ENCODE peak calls at places on chromosomes 2 and 18, in eight cellular contexts. One of them, this sample, is unnamed.

GRCh38 chr2:10162586-10163497 is 40.3 kb downstream of the RRM2 start:
- DNase-seq in adipocyte: no peak
- DNase-seq in brain microvascular endothelial cell: no peak
- DNase-seq in mucosa of descending colon: no peak
- DNase-seq in HCT116: no peak
- DNase-seq in stimulated activated CD8-positive, alpha-beta memory T cell treated with anti-CD3 and anti-CD28 coated beads, Interleukin-15, amount 100 ng/mL, for 24 hours: no peak
- DNase-seq in C1 segment of cervical spinal cord: no peak
- DNase-seq in NCI-H1105: peak
- DNase-seq in this sample: peak

GRCh38 chr2:18456026-18456425 is 104.4 kb downstream of the RDH14 start:
- DNase-seq in C1 segment of cervical spinal cord: no peak
- DNase-seq in adipocyte: peak
- DNase-seq in stimulated activated CD8-positive, alpha-beta memory T cell treated with anti-CD3 and anti-CD28 coated beads, Interleukin-15, amount 100 ng/mL, for 24 hours: no peak
- DNase-seq in HCT116: no peak
- DNase-seq in mucosa of descending colon: no peak
- DNase-seq in NCI-H1105: no peak
- DNase-seq in brain microvascular endothelial cell: no peak
- DNase-seq in this sample: peak

GRCh38 chr18:59696311-59697235 is 650 bp downstream of the CCBE1 start:
- DNase-seq in NCI-H1105: peak
- DNase-seq in mucosa of descending colon: peak
- DNase-seq in C1 segment of cervical spinal cord: no peak
- DNase-seq in stimulated activated CD8-positive, alpha-beta memory T cell treated with anti-CD3 and anti-CD28 coated beads, Interleukin-15, amount 100 ng/mL, for 24 hours: no peak
- DNase-seq in adipocyte: peak
- DNase-seq in HCT116: no peak
- DNase-seq in brain microvascular endothelial cell: peak
- DNase-seq in this sample: no peak

GRCh38 chr18:43620936-43621335 is 343.6 kb upstream of the SYT4 start:
- DNase-seq in mucosa of descending colon: no peak
- DNase-seq in brain microvascular endothelial cell: no peak
- DNase-seq in adipocyte: peak
- DNase-seq in HCT116: no peak
- DNase-seq in stimulated activated CD8-positive, alpha-beta memory T cell treated with anti-CD3 and anti-CD28 coated beads, Interleukin-15, amount 100 ng/mL, for 24 hours: no peak
- DNase-seq in NCI-H1105: peak
- DNase-seq in C1 segment of cervical spinal cord: no peak
- DNase-seq in this sample: peak

GRCh38 chr18:71036783-71037182 is 747.9 kb downstream of the SOCS6 start:
- DNase-seq in NCI-H1105: no peak
- DNase-seq in adipocyte: no peak
- DNase-seq in HCT116: no peak
- DNase-seq in stimulated activated CD8-positive, alpha-beta memory T cell treated with anti-CD3 and anti-CD28 coated beads, Interleukin-15, amount 100 ng/mL, for 24 hours: no peak
- DNase-seq in brain microvascular endothelial cell: peak
- DNase-seq in mucosa of descending colon: no peak
- DNase-seq in C1 segment of cervical spinal cord: no peak
- DNase-seq in this sample: no peak

GRCh38 chr2:191249131-191249813 is 4.1 kb downstream of the MYO1B start:
- DNase-seq in stimulated activated CD8-positive, alpha-beta memory T cell treated with anti-CD3 and anti-CD28 coated beads, Interleukin-15, amount 100 ng/mL, for 24 hours: no peak
- DNase-seq in C1 segment of cervical spinal cord: no peak
- DNase-seq in brain microvascular endothelial cell: no peak
- DNase-seq in adipocyte: peak
- DNase-seq in NCI-H1105: no peak
- DNase-seq in mucosa of descending colon: no peak
- DNase-seq in HCT116: no peak
- DNase-seq in this sample: no peak

GRCh38 chr2:61670591-61671503 is 132.7 kb upstream of the XPO1 start:
- DNase-seq in C1 segment of cervical spinal cord: peak
- DNase-seq in adipocyte: peak
- DNase-seq in NCI-H1105: no peak
- DNase-seq in stimulated activated CD8-positive, alpha-beta memory T cell treated with anti-CD3 and anti-CD28 coated beads, Interleukin-15, amount 100 ng/mL, for 24 hours: no peak
- DNase-seq in mucosa of descending colon: peak
- DNase-seq in brain microvascular endothelial cell: peak
- DNase-seq in HCT116: no peak
- DNase-seq in this sample: peak

GRCh38 chr18:35739778-35740177 is 158.2 kb downstream of the GALNT1 start:
- DNase-seq in brain microvascular endothelial cell: no peak
- DNase-seq in C1 segment of cervical spinal cord: no peak
- DNase-seq in NCI-H1105: no peak
- DNase-seq in adipocyte: no peak
- DNase-seq in mucosa of descending colon: no peak
- DNase-seq in HCT116: no peak
- DNase-seq in stimulated activated CD8-positive, alpha-beta memory T cell treated with anti-CD3 and anti-CD28 coated beads, Interleukin-15, amount 100 ng/mL, for 24 hours: no peak
- DNase-seq in this sample: no peak

GRCh38 chr2:7210712-7211111 is 293.5 kb downstream of the RNF144A start:
- DNase-seq in C1 segment of cervical spinal cord: no peak
- DNase-seq in adipocyte: no peak
- DNase-seq in mucosa of descending colon: no peak
- DNase-seq in NCI-H1105: no peak
- DNase-seq in HCT116: no peak
- DNase-seq in brain microvascular endothelial cell: no peak
- DNase-seq in stimulated activated CD8-positive, alpha-beta memory T cell treated with anti-CD3 and anti-CD28 coated beads, Interleukin-15, amount 100 ng/mL, for 24 hours: no peak
- DNase-seq in this sample: no peak

GRCh38 chr2:135916232-135916631 is 40.0 kb upstream of the MCM6 start:
- DNase-seq in NCI-H1105: peak
- DNase-seq in C1 segment of cervical spinal cord: no peak
- DNase-seq in HCT116: peak
- DNase-seq in mucosa of descending colon: no peak
- DNase-seq in adipocyte: peak
- DNase-seq in stimulated activated CD8-positive, alpha-beta memory T cell treated with anti-CD3 and anti-CD28 coated beads, Interleukin-15, amount 100 ng/mL, for 24 hours: no peak
- DNase-seq in brain microvascular endothelial cell: no peak
- DNase-seq in this sample: peak

GRCh38 chr2:38376683-38377500 is at the start of gene ATL2:
- DNase-seq in stimulated activated CD8-positive, alpha-beta memory T cell treated with anti-CD3 and anti-CD28 coated beads, Interleukin-15, amount 100 ng/mL, for 24 hours: peak
- DNase-seq in C1 segment of cervical spinal cord: peak
- DNase-seq in mucosa of descending colon: peak
- DNase-seq in adipocyte: peak
- DNase-seq in HCT116: peak
- DNase-seq in brain microvascular endothelial cell: peak
- DNase-seq in NCI-H1105: peak
- DNase-seq in this sample: peak

GRCh38 chr2:3248754-3249476 is 128.7 kb downstream of the EIPR1 start:
- DNase-seq in adipocyte: no peak
- DNase-seq in C1 segment of cervical spinal cord: no peak
- DNase-seq in brain microvascular endothelial cell: no peak
- DNase-seq in HCT116: no peak
- DNase-seq in mucosa of descending colon: no peak
- DNase-seq in stimulated activated CD8-positive, alpha-beta memory T cell treated with anti-CD3 and anti-CD28 coated beads, Interleukin-15, amount 100 ng/mL, for 24 hours: no peak
- DNase-seq in NCI-H1105: no peak
- DNase-seq in this sample: no peak

GRCh38 chr2:109322646-109323045 is 193.6 kb downstream of the SH3RF3 start:
- DNase-seq in NCI-H1105: no peak
- DNase-seq in adipocyte: no peak
- DNase-seq in brain microvascular endothelial cell: no peak
- DNase-seq in mucosa of descending colon: no peak
- DNase-seq in C1 segment of cervical spinal cord: no peak
- DNase-seq in stimulated activated CD8-positive, alpha-beta memory T cell treated with anti-CD3 and anti-CD28 coated beads, Interleukin-15, amount 100 ng/mL, for 24 hours: no peak
- DNase-seq in HCT116: no peak
- DNase-seq in this sample: no peak

GRCh38 chr2:70831861-70832260 is 3.8 kb downstream of the CD207 start:
- DNase-seq in HCT116: no peak
- DNase-seq in stimulated activated CD8-positive, alpha-beta memory T cell treated with anti-CD3 and anti-CD28 coated beads, Interleukin-15, amount 100 ng/mL, for 24 hours: no peak
- DNase-seq in brain microvascular endothelial cell: no peak
- DNase-seq in mucosa of descending colon: no peak
- DNase-seq in adipocyte: no peak
- DNase-seq in NCI-H1105: no peak
- DNase-seq in C1 segment of cervical spinal cord: no peak
- DNase-seq in this sample: no peak

GRCh38 chr18:43192408-43192807 is 76.9 kb upstream of the RIT2 start:
- DNase-seq in C1 segment of cervical spinal cord: no peak
- DNase-seq in stimulated activated CD8-positive, alpha-beta memory T cell treated with anti-CD3 and anti-CD28 coated beads, Interleukin-15, amount 100 ng/mL, for 24 hours: no peak
- DNase-seq in HCT116: no peak
- DNase-seq in NCI-H1105: no peak
- DNase-seq in mucosa of descending colon: no peak
- DNase-seq in brain microvascular endothelial cell: peak
- DNase-seq in adipocyte: no peak
- DNase-seq in this sample: no peak

GRCh38 chr2:197908940-197909339 is 104.5 kb downstream of the PLCL1 start:
- DNase-seq in mucosa of descending colon: no peak
- DNase-seq in adipocyte: peak
- DNase-seq in stimulated activated CD8-positive, alpha-beta memory T cell treated with anti-CD3 and anti-CD28 coated beads, Interleukin-15, amount 100 ng/mL, for 24 hours: no peak
- DNase-seq in NCI-H1105: no peak
- DNase-seq in HCT116: no peak
- DNase-seq in brain microvascular endothelial cell: no peak
- DNase-seq in C1 segment of cervical spinal cord: no peak
- DNase-seq in this sample: no peak

GRCh38 chr2:203648273-203648672 is 58.2 kb upstream of the CD28 start:
- DNase-seq in brain microvascular endothelial cell: no peak
- DNase-seq in mucosa of descending colon: no peak
- DNase-seq in adipocyte: peak
- DNase-seq in NCI-H1105: no peak
- DNase-seq in stimulated activated CD8-positive, alpha-beta memory T cell treated with anti-CD3 and anti-CD28 coated beads, Interleukin-15, amount 100 ng/mL, for 24 hours: no peak
- DNase-seq in HCT116: no peak
- DNase-seq in C1 segment of cervical spinal cord: no peak
- DNase-seq in this sample: no peak

GRCh38 chr18:25137133-25137472 is 214.9 kb downstream of the ZNF521 start:
- DNase-seq in stimulated activated CD8-positive, alpha-beta memory T cell treated with anti-CD3 and anti-CD28 coated beads, Interleukin-15, amount 100 ng/mL, for 24 hours: no peak
- DNase-seq in HCT116: no peak
- DNase-seq in C1 segment of cervical spinal cord: no peak
- DNase-seq in mucosa of descending colon: no peak
- DNase-seq in adipocyte: no peak
- DNase-seq in brain microvascular endothelial cell: no peak
- DNase-seq in NCI-H1105: no peak
- DNase-seq in this sample: no peak

GRCh38 chr18:49691177-49691608 is 122.1 kb downstream of the ACAA2 start:
- DNase-seq in C1 segment of cervical spinal cord: no peak
- DNase-seq in brain microvascular endothelial cell: peak
- DNase-seq in HCT116: peak
- DNase-seq in NCI-H1105: no peak
- DNase-seq in stimulated activated CD8-positive, alpha-beta memory T cell treated with anti-CD3 and anti-CD28 coated beads, Interleukin-15, amount 100 ng/mL, for 24 hours: no peak
- DNase-seq in mucosa of descending colon: no peak
- DNase-seq in adipocyte: peak
- DNase-seq in this sample: no peak

GRCh38 chr2:96527990-96528679 is 8.4 kb upstream of the ARID5A start:
- DNase-seq in HCT116: no peak
- DNase-seq in mucosa of descending colon: peak
- DNase-seq in C1 segment of cervical spinal cord: no peak
- DNase-seq in NCI-H1105: no peak
- DNase-seq in adipocyte: peak
- DNase-seq in stimulated activated CD8-positive, alpha-beta memory T cell treated with anti-CD3 and anti-CD28 coated beads, Interleukin-15, amount 100 ng/mL, for 24 hours: peak
- DNase-seq in brain microvascular endothelial cell: peak
- DNase-seq in this sample: no peak

GRCh38 chr2:153005051-153005450 is 286.6 kb downstream of the ARL6IP6 start:
- DNase-seq in mucosa of descending colon: no peak
- DNase-seq in stimulated activated CD8-positive, alpha-beta memory T cell treated with anti-CD3 and anti-CD28 coated beads, Interleukin-15, amount 100 ng/mL, for 24 hours: no peak
- DNase-seq in HCT116: no peak
- DNase-seq in C1 segment of cervical spinal cord: no peak
- DNase-seq in brain microvascular endothelial cell: no peak
- DNase-seq in adipocyte: no peak
- DNase-seq in NCI-H1105: no peak
- DNase-seq in this sample: no peak

GRCh38 chr2:132557694-132558093 is 112.3 kb downstream of the LYPD1 start:
- DNase-seq in HCT116: no peak
- DNase-seq in stimulated activated CD8-positive, alpha-beta memory T cell treated with anti-CD3 and anti-CD28 coated beads, Interleukin-15, amount 100 ng/mL, for 24 hours: no peak
- DNase-seq in NCI-H1105: no peak
- DNase-seq in mucosa of descending colon: no peak
- DNase-seq in adipocyte: no peak
- DNase-seq in brain microvascular endothelial cell: no peak
- DNase-seq in C1 segment of cervical spinal cord: no peak
- DNase-seq in this sample: no peak

GRCh38 chr2:136131961-136132839 is 14.3 kb upstream of the CXCR4 start:
- DNase-seq in C1 segment of cervical spinal cord: no peak
- DNase-seq in brain microvascular endothelial cell: no peak
- DNase-seq in mucosa of descending colon: no peak
- DNase-seq in stimulated activated CD8-positive, alpha-beta memory T cell treated with anti-CD3 and anti-CD28 coated beads, Interleukin-15, amount 100 ng/mL, for 24 hours: no peak
- DNase-seq in adipocyte: no peak
- DNase-seq in HCT116: no peak
- DNase-seq in NCI-H1105: no peak
- DNase-seq in this sample: no peak

GRCh38 chr2:179571141-179571713 is 290.2 kb downstream of the ZNF385B start:
- DNase-seq in stimulated activated CD8-positive, alpha-beta memory T cell treated with anti-CD3 and anti-CD28 coated beads, Interleukin-15, amount 100 ng/mL, for 24 hours: no peak
- DNase-seq in HCT116: no peak
- DNase-seq in NCI-H1105: no peak
- DNase-seq in brain microvascular endothelial cell: no peak
- DNase-seq in mucosa of descending colon: no peak
- DNase-seq in adipocyte: no peak
- DNase-seq in C1 segment of cervical spinal cord: no peak
- DNase-seq in this sample: no peak

GRCh38 chr2:29182920-29183319 is 67.7 kb downstream of the CLIP4 start:
- DNase-seq in C1 segment of cervical spinal cord: no peak
- DNase-seq in HCT116: no peak
- DNase-seq in brain microvascular endothelial cell: no peak
- DNase-seq in mucosa of descending colon: no peak
- DNase-seq in stimulated activated CD8-positive, alpha-beta memory T cell treated with anti-CD3 and anti-CD28 coated beads, Interleukin-15, amount 100 ng/mL, for 24 hours: no peak
- DNase-seq in NCI-H1105: no peak
- DNase-seq in adipocyte: no peak
- DNase-seq in this sample: no peak

GRCh38 chr2:95057535-95058453 is 32.3 kb downstream of the MAL start:
- DNase-seq in C1 segment of cervical spinal cord: peak
- DNase-seq in brain microvascular endothelial cell: no peak
- DNase-seq in HCT116: no peak
- DNase-seq in adipocyte: no peak
- DNase-seq in NCI-H1105: no peak
- DNase-seq in mucosa of descending colon: no peak
- DNase-seq in stimulated activated CD8-positive, alpha-beta memory T cell treated with anti-CD3 and anti-CD28 coated beads, Interleukin-15, amount 100 ng/mL, for 24 hours: no peak
- DNase-seq in this sample: peak

GRCh38 chr18:51137891-51138290 is 59.6 kb downstream of the MEX3C start:
- DNase-seq in stimulated activated CD8-positive, alpha-beta memory T cell treated with anti-CD3 and anti-CD28 coated beads, Interleukin-15, amount 100 ng/mL, for 24 hours: no peak
- DNase-seq in mucosa of descending colon: no peak
- DNase-seq in NCI-H1105: no peak
- DNase-seq in adipocyte: no peak
- DNase-seq in C1 segment of cervical spinal cord: no peak
- DNase-seq in brain microvascular endothelial cell: no peak
- DNase-seq in HCT116: no peak
- DNase-seq in this sample: no peak

GRCh38 chr2:120846406-120847095 is 110.9 kb downstream of the GLI2 start:
- DNase-seq in brain microvascular endothelial cell: no peak
- DNase-seq in C1 segment of cervical spinal cord: no peak
- DNase-seq in NCI-H1105: no peak
- DNase-seq in HCT116: no peak
- DNase-seq in mucosa of descending colon: no peak
- DNase-seq in stimulated activated CD8-positive, alpha-beta memory T cell treated with anti-CD3 and anti-CD28 coated beads, Interleukin-15, amount 100 ng/mL, for 24 hours: no peak
- DNase-seq in adipocyte: no peak
- DNase-seq in this sample: no peak

GRCh38 chr18:28411806-28412205 is 234.9 kb upstream of the CDH2 start:
- DNase-seq in HCT116: no peak
- DNase-seq in adipocyte: peak
- DNase-seq in brain microvascular endothelial cell: no peak
- DNase-seq in mucosa of descending colon: no peak
- DNase-seq in C1 segment of cervical spinal cord: no peak
- DNase-seq in NCI-H1105: no peak
- DNase-seq in stimulated activated CD8-positive, alpha-beta memory T cell treated with anti-CD3 and anti-CD28 coated beads, Interleukin-15, amount 100 ng/mL, for 24 hours: no peak
- DNase-seq in this sample: peak

GRCh38 chr18:44826418-44827259 is 146.0 kb downstream of the SETBP1 start:
- DNase-seq in HCT116: no peak
- DNase-seq in adipocyte: peak
- DNase-seq in C1 segment of cervical spinal cord: peak
- DNase-seq in brain microvascular endothelial cell: peak
- DNase-seq in mucosa of descending colon: peak
- DNase-seq in NCI-H1105: peak
- DNase-seq in stimulated activated CD8-positive, alpha-beta memory T cell treated with anti-CD3 and anti-CD28 coated beads, Interleukin-15, amount 100 ng/mL, for 24 hours: no peak
- DNase-seq in this sample: peak

GRCh38 chr2:230435431-230435830 is 19.4 kb downstream of the SP100 start:
- DNase-seq in adipocyte: no peak
- DNase-seq in stimulated activated CD8-positive, alpha-beta memory T cell treated with anti-CD3 and anti-CD28 coated beads, Interleukin-15, amount 100 ng/mL, for 24 hours: no peak
- DNase-seq in mucosa of descending colon: no peak
- DNase-seq in brain microvascular endothelial cell: no peak
- DNase-seq in C1 segment of cervical spinal cord: no peak
- DNase-seq in NCI-H1105: no peak
- DNase-seq in HCT116: no peak
- DNase-seq in this sample: no peak

GRCh38 chr2:229575569-229576315 is 138.6 kb downstream of the DNER start:
- DNase-seq in adipocyte: peak
- DNase-seq in C1 segment of cervical spinal cord: no peak
- DNase-seq in HCT116: no peak
- DNase-seq in mucosa of descending colon: no peak
- DNase-seq in brain microvascular endothelial cell: no peak
- DNase-seq in stimulated activated CD8-positive, alpha-beta memory T cell treated with anti-CD3 and anti-CD28 coated beads, Interleukin-15, amount 100 ng/mL, for 24 hours: no peak
- DNase-seq in NCI-H1105: no peak
- DNase-seq in this sample: no peak

GRCh38 chr2:70002241-70002896 is 40.9 kb upstream of the ASPRV1 start:
- DNase-seq in brain microvascular endothelial cell: no peak
- DNase-seq in C1 segment of cervical spinal cord: no peak
- DNase-seq in mucosa of descending colon: no peak
- DNase-seq in NCI-H1105: peak
- DNase-seq in stimulated activated CD8-positive, alpha-beta memory T cell treated with anti-CD3 and anti-CD28 coated beads, Interleukin-15, amount 100 ng/mL, for 24 hours: no peak
- DNase-seq in HCT116: no peak
- DNase-seq in adipocyte: no peak
- DNase-seq in this sample: peak

This sample was measured in pons.